ENCODE peak calls at places on chromosomes 7 and 10, in five cellular contexts. Q is myocyte, D is putamen, A is SHP77, X is A172. Y is an unnamed sample.

GRCh38 chr7:112572669-112573301 is 92.0 kb downstream of the LSMEM1 start:
- DNase-seq in X (no peak), D (no peak), Q (no peak), A (peak; percentile 18), Y (no peak)

GRCh38 chr10:113866551-113867394 is 12.3 kb downstream of the NHLRC2 start:
- DNase-seq in X (no peak), A (no peak), D (no peak), Q (no peak), Y (no peak)

GRCh38 chr7:100975391-100975821 is 6.0 kb downstream of the MUC12 start:
- DNase-seq in D (no peak), Q (no peak), A (no peak), X (no peak), Y (no peak)

GRCh38 chr10:132534348-132535064 is 3.1 kb upstream of the INPP5A start:
- DNase-seq in X (no peak), Q (no peak), A (no peak), D (no peak), Y (no peak)

GRCh38 chr7:64562246-64562620 is 638 bp downstream of the ZNF680 start:
- DNase-seq in Q (no peak), X (peak; percentile 13), A (no peak), D (no peak), Y (no peak)

GRCh38 chr10:132873395-132873794 is 69.0 kb downstream of the CFAP46 start:
- DNase-seq in Q (no peak), X (no peak), A (no peak), D (no peak), Y (no peak)

GRCh38 chr10:133182190-133182589 is 22.2 kb downstream of the KNDC1 start:
- DNase-seq in D (no peak), X (no peak), Q (no peak), A (no peak), Y (no peak)

GRCh38 chr7:46391215-46391614 is 470.1 kb upstream of the IGFBP3 start:
- DNase-seq in Q (peak; percentile 65), X (peak; percentile 47), D (no peak), A (no peak), Y (peak; percentile 36)

GRCh38 chr7:156919132-156919713 is 26.2 kb upstream of the LMBR1 start:
- DNase-seq in A (no peak), Q (no peak), D (no peak), X (no peak), Y (no peak)

GRCh38 chr10:1180836-1181235 is 124.7 kb downstream of the WDR37 start:
- DNase-seq in D (no peak), A (peak; percentile 15), Q (no peak), X (no peak), Y (no peak)

GRCh38 chr10:5094265-5095205 is at the start of gene AKR1C3:
- DNase-seq in X (peak; percentile 82), Q (peak; percentile 81), A (peak; percentile 77), D (peak; percentile 11), Y (peak; percentile 59)

GRCh38 chr10:114094795-114095194 is 51.1 kb downstream of the ADRB1 start:
- DNase-seq in Q (no peak), A (no peak), X (no peak), D (no peak), Y (no peak)

GRCh38 chr10:8840356-8840755 is 785.9 kb downstream of the GATA3 start:
- DNase-seq in A (no peak), Q (no peak), D (no peak), X (no peak), Y (no peak)

GRCh38 chr10:35913628-35914027 is 271.5 kb upstream of the FZD8 start:
- DNase-seq in X (peak; percentile 55), A (no peak), Q (no peak), D (no peak), Y (no peak)